ENCODE peak calls at places on chromosomes 6 and 20, in seven cellular contexts. N, D, K, M, W, P and V are unnamed samples.

GRCh38 chr6:113818528-113818927 is 38.6 kb upstream of the MARCKS start:
- DNase-seq in D (no peak), K (peak; percentile 9), W (no peak), N (no peak), M (no peak), P (no peak), V (no peak)

GRCh38 chr20:39849664-39850063 is 839.4 kb downstream of the MAFB start:
- DNase-seq in W (no peak), D (peak; percentile 79), M (no peak), P (peak; percentile 89), N (no peak), K (peak; percentile 46), V (no peak)

GRCh38 chr6:148238713-148239112 is 103.9 kb upstream of the SASH1 start:
- DNase-seq in N (no peak), W (no peak), M (no peak), P (no peak), K (no peak), D (no peak), V (no peak)

GRCh38 chr6:140082867-140083297 is 708.4 kb upstream of the CITED2 start:
- DNase-seq in M (no peak), D (no peak), K (peak; percentile 58), N (no peak), P (no peak), W (no peak), V (no peak)

GRCh38 chr6:85747654-85748053 is 105.0 kb upstream of the SYNCRIP start:
- DNase-seq in K (peak; percentile 10), N (peak; percentile 53), W (no peak), M (no peak), D (no peak), P (no peak), V (no peak)

GRCh38 chr20:57649617-57650015 is 29.4 kb upstream of the ZBP1 start:
- DNase-seq in K (no peak), D (no peak), P (no peak), W (no peak), N (no peak), M (no peak), V (no peak)

GRCh38 chr20:63009988-63010769 is 3.4 kb upstream of the BHLHE23 start:
- DNase-seq in D (no peak), K (no peak), P (no peak), W (peak; percentile 67), N (no peak), M (peak; percentile 48), V (peak; percentile 74)

GRCh38 chr6:25008707-25009106 is 72.9 kb upstream of the RIPOR2 start:
- DNase-seq in W (no peak), D (no peak), P (no peak), K (no peak), M (no peak), N (no peak), V (no peak)

GRCh38 chr6:158408552-158409130 is 96.4 kb downstream of the TULP4 start:
- DNase-seq in D (no peak), K (peak; percentile 53), M (no peak), N (no peak), W (no peak), P (peak; percentile 70), V (no peak)

GRCh38 chr6:10425177-10425972 is 10.5 kb upstream of the TFAP2A start:
- DNase-seq in D (no peak), W (no peak), P (no peak), K (no peak), M (no peak), N (no peak), V (no peak)
- H3K27me3 ChIP-seq in D (peaks cover 18% of the 10 kb centered on the region), W (peaks cover 8% of the 10 kb centered on the region), P (peaks cover 99% of the 10 kb centered on the region), K (peaks cover 56% of the 10 kb centered on the region), M (peaks cover 64% of the 10 kb centered on the region), N (peaks cover 63% of the 10 kb centered on the region), V (peaks cover 48% of the 10 kb centered on the region)

GRCh38 chr6:166488701-166489100 is 97.8 kb downstream of the RAMACL start:
- DNase-seq in D (no peak), M (no peak), N (no peak), K (no peak), P (peak; percentile 16), W (no peak), V (no peak)

GRCh38 chr6:166488081-166488685 is 98.3 kb downstream of the RAMACL start:
- DNase-seq in D (peak; percentile 79), N (no peak), M (peak; percentile 63), W (peak; percentile 90), P (peak; percentile 63), K (peak; percentile 16), V (peak; percentile 79)

GRCh38 chr6:166486536-166486880 is 100.0 kb downstream of the RAMACL start:
- DNase-seq in W (no peak), M (no peak), P (peak; percentile 9), K (no peak), N (no peak), D (no peak), V (no peak)

GRCh38 chr6:166485651-166486535 is 100.6 kb downstream of the RAMACL start:
- DNase-seq in W (no peak), M (no peak), N (no peak), D (no peak), P (peak; percentile 13), K (no peak), V (no peak)

GRCh38 chr6:166487148-166487547 is 99.3 kb downstream of the RAMACL start:
- DNase-seq in D (no peak), N (no peak), M (no peak), P (peak; percentile 7), W (no peak), K (no peak), V (no peak)
- H3K9me3 ChIP-seq in D (no peaks in the 10 kb centered on the region), N (no peaks in the 10 kb centered on the region), M (no peaks in the 10 kb centered on the region), P (no peaks in the 10 kb centered on the region), W (no peaks in the 10 kb centered on the region), K (no peaks in the 10 kb centered on the region), V (no peaks in the 10 kb centered on the region)

GRCh38 chr6:118710616-118711015 is 59.2 kb upstream of the CEP85L start:
- DNase-seq in N (no peak), K (no peak), W (no peak), P (no peak), M (no peak), D (no peak), V (no peak)
- H3K27me3 ChIP-seq in N (peaks cover 34% of the 10 kb centered on the region), K (no peaks in the 10 kb centered on the region), W (no peaks in the 10 kb centered on the region), P (no peaks in the 10 kb centered on the region), M (no peaks in the 10 kb centered on the region), D (no peaks in the 10 kb centered on the region), V (no peaks in the 10 kb centered on the region)

DNA sequence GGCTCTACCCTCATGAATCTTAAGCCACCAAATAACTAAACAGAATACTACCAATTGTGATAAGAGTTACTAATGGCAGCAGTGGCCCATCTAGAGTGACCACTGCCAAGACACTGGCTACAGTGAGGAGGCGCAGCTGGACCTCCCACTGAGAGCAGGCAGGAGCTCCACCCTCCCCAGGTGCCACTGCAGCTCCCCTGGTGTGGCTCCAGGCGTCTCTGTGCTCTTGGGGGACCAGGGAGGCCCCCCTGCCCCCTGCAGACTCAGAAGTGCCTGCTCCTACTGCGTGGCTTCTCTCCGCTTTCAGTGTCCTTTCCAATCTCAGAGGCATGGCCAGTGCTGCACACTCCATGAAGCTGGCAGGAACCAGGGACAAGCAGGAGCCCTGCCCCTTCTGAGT is 23.4 kb downstream of the MC3R start:
- DNase-seq in D (no peak), M (no peak), K (no peak), W (no peak), N (no peak), P (no peak), V (no peak)
- H3K9me3 ChIP-seq in D (no peaks in the 10 kb centered on the region), M (no peaks in the 10 kb centered on the region), K (no peaks in the 10 kb centered on the region), W (no peaks in the 10 kb centered on the region), N (no peaks in the 10 kb centered on the region), P (peaks cover 2% of the 10 kb centered on the region), V (no peaks in the 10 kb centered on the region)

GRCh38 chr6:100459291-100459690 is 5.4 kb downstream of the SIM1 start:
- DNase-seq in K (no peak), P (no peak), M (no peak), W (no peak), N (no peak), D (no peak), V (no peak)

GRCh38 chr6:100458841-100459154 is 5.9 kb downstream of the SIM1 start:
- DNase-seq in M (no peak), W (no peak), N (no peak), P (no peak), K (no peak), D (no peak), V (no peak)

GRCh38 chr6:100456178-100456880 is 8.4 kb downstream of the SIM1 start:
- DNase-seq in P (no peak), D (no peak), K (peak; percentile 42), W (no peak), M (no peak), N (no peak), V (no peak)

GRCh38 chr6:100456881-100457220 is 7.9 kb downstream of the SIM1 start:
- DNase-seq in P (no peak), D (no peak), M (no peak), K (no peak), N (no peak), W (no peak), V (no peak)

DNA sequence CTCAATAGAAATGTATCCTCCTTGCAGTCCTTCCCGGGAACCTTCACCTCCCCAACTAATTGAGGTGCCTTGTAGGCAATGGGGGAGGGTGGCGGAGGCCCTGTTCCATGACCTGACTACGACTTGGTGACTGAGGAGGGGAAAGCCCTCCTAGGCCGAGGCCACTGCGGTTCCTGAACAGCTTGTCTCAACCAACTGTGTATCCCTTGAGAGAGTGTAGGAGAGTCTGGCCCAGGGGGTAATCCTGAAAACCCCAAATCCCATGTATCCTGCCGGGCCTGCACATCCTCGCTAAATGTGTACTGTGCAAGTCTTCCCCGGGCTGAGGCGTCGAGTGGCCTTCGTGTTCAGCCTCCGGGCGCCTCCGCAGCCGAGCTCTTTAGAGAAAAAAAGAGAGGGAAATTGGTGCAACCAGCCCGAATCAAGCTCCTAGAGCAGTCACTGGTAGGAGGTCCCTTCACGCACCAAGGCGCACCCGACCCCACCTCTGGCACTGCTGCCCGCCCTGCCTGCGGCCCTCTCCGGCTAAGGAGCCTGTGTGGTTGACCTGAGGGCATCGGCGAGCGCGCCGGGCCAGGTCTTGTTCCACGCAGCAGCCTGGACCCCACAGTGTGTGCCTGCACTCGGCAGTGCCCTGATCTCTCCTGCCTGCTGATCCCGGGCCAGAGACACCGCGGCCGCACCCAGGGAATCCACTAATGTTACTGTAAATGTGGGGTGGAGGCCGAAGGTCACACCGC is 7.3 kb downstream of the SIM1 start:
- DNase-seq in M (no peak), N (no peak), W (no peak), P (no peak), K (no peak), D (no peak), V (no peak)
- H3K27me3 ChIP-seq in M (peaks cover 65% of the 10 kb centered on the region), N (peaks cover 59% of the 10 kb centered on the region), W (peaks cover 31% of the 10 kb centered on the region), P (peaks cover 100% of the 10 kb centered on the region), K (peaks cover 39% of the 10 kb centered on the region), D (peaks cover 72% of the 10 kb centered on the region), V (peaks cover 87% of the 10 kb centered on the region)

DNA sequence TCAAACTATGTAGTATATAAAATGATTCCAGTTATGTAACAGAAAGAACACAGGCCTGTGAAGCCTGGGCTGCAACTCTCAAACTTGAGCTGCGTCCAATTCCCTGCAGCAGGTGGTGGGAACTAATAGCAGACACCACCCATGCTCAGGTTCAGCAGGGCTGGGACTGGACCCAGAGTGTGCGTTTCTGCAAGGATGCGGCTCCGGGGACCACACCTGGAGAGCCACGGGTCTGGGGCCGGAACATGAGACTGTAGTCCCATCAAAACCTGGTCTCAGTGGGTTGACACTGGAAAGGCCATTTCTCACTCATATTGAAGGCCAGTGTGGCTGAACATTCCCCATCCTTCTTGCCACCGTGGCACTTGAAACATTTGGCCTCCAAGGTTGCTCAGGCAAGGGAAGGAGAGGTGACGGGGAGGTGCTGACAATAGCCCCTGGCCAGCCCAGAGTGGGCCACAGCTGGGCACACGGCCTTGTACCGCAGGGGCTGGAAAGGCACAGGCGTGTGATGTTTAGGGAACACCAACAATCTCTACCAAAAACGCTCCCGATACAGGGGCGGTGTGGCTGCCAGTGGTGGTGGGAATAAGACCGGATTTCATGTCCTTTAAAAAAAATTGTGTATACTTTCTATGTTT is 38.0 kb downstream of the FRMD1 start:
- DNase-seq in P (no peak), W (no peak), N (no peak), D (no peak), K (no peak), M (no peak), V (no peak)
- H3K9me3 ChIP-seq in P (peaks cover 31% of the 10 kb centered on the region), W (peaks cover 45% of the 10 kb centered on the region), N (no peaks in the 10 kb centered on the region), D (peaks cover 19% of the 10 kb centered on the region), K (peaks cover 19% of the 10 kb centered on the region), M (peaks cover 11% of the 10 kb centered on the region), V (no peaks in the 10 kb centered on the region)